ENCODE peak calls at places on chromosomes 6 and 20, in ten cellular contexts. H is A549, B is lung, F is psoas muscle, K is astrocyte, T is pancreas, X is right atrium auricular region, N is BE2C, C is heart right ventricle, D is ovary. I is an unnamed sample. For H3K4me1, the result is how much of the 10 kb centered on the place peaks cover.

GRCh38 chr6:53484409-53485280 is 60.3 kb downstream of the GCLC start:
- DNase-seq in T (peak), F (no peak), N (peak), C (no peak), B (peak), K (peak), X (peak), H (peak), D (peak), I (peak)

GRCh38 chr6:11484441-11484840 is 53.1 kb upstream of the TMEM170B start:
- DNase-seq in D (no peak), B (no peak), X (no peak), T (no peak), C (no peak), N (no peak), K (peak), H (no peak), F (no peak), I (no peak)

GRCh38 chr6:121334299-121335104 is at the start of gene TBC1D32:
- DNase-seq in D (peak), B (peak), H (peak), N (peak), T (peak), F (peak), X (peak), K (peak), C (peak), I (peak)

GRCh38 chr6:150417899-150418824 is 49.4 kb downstream of the IYD start:
- DNase-seq in N (no peak), T (no peak), K (peak), X (no peak), H (peak), C (no peak), F (no peak), D (no peak), B (no peak), I (no peak)

GRCh38 chr6:127716425-127716930 is 139.5 kb downstream of the C6orf58 start:
- DNase-seq in N (no peak), C (no peak), H (no peak), K (no peak), B (no peak), D (peak), X (no peak), T (no peak), F (no peak), I (no peak)

GRCh38 chr20:53824779-53825178 is 231.1 kb upstream of the ZNF217 start:
- DNase-seq in F (no peak), N (no peak), H (no peak), X (no peak), T (no peak), K (no peak), D (no peak), B (no peak), C (no peak), I (no peak)

GRCh38 chr20:59743767-59744485 is 139.6 kb downstream of the PHACTR3 start:
- DNase-seq in T (no peak), F (no peak), C (no peak), H (peak), B (no peak), X (no peak), N (peak), K (no peak), D (no peak), I (no peak)

GRCh38 chr20:2140561-2140960 is 38.9 kb downstream of the STK35 start:
- DNase-seq in F (peak), N (no peak), H (no peak), C (peak), D (peak), K (peak), X (peak), B (no peak), T (no peak), I (peak)

GRCh38 chr6:71608646-71609045 is 277.7 kb upstream of the RIMS1 start:
- DNase-seq in N (no peak), F (no peak), C (no peak), H (no peak), B (no peak), K (peak), D (no peak), T (no peak), X (no peak), I (no peak)

GRCh38 chr6:50145125-50145524 is 95.4 kb upstream of the DEFB112 start:
- DNase-seq in D (no peak), F (no peak), T (no peak), B (no peak), K (no peak), X (no peak), H (no peak), C (no peak), N (no peak), I (no peak)

GRCh38 chr20:49825521-49826033 is 12.9 kb downstream of the SLC9A8 start:
- DNase-seq in F (peak), H (no peak), C (no peak), D (no peak), N (no peak), B (peak), K (no peak), T (no peak), X (no peak), I (no peak)

GRCh38 chr6:33995046-33995872 is 150.6 kb downstream of the GRM4 start:
- DNase-seq in D (no peak), H (no peak), X (no peak), B (no peak), F (no peak), K (no peak), N (peak), C (no peak), T (peak), I (no peak)

GRCh38 chr20:61115627-61116026 is 136.4 kb upstream of the CDH4 start:
- DNase-seq in C (no peak), T (no peak), K (no peak), F (no peak), D (no peak), B (no peak), N (no peak), X (no peak), H (peak), I (peak)

GRCh38 chr6:19153981-19154295 is 683.2 kb upstream of the ID4 start:
- DNase-seq in D (no peak), X (no peak), B (no peak), F (no peak), C (no peak), T (no peak), K (no peak), N (no peak), H (no peak), I (peak)

GRCh38 chr6:15887491-15888461 is 224.9 kb upstream of the DTNBP1 start:
- DNase-seq in T (no peak), F (no peak), C (no peak), D (no peak), X (no peak), K (no peak), N (no peak), H (no peak), B (no peak), I (no peak)

GRCh38 chr6:138719744-138720143 is 53.8 kb upstream of the CCDC28A start:
- DNase-seq in H (no peak), X (no peak), N (no peak), F (no peak), K (no peak), T (no peak), B (no peak), C (no peak), D (no peak), I (no peak)

GRCh38 chr6:1940381-1940780 is 305.0 kb downstream of the GMDS start:
- DNase-seq in D (no peak), N (no peak), F (no peak), X (no peak), B (no peak), K (peak), H (no peak), C (no peak), T (no peak), I (no peak)

GRCh38 chr20:7346562-7346961 is 579.1 kb downstream of the BMP2 start:
- DNase-seq in B (no peak), X (no peak), N (no peak), T (no peak), C (no peak), D (no peak), K (no peak), F (no peak), H (no peak), I (no peak)

GRCh38 chr6:29696147-29697129 is 15.5 kb upstream of the ZFP57 start:
- DNase-seq in D (no peak), H (peak), C (no peak), N (no peak), T (no peak), X (no peak), B (no peak), K (no peak), F (no peak), I (no peak)

GRCh38 chr20:43605715-43606114 is 15.0 kb downstream of the IFT52 start:
- DNase-seq in C (no peak), X (no peak), T (no peak), K (no peak), F (no peak), B (no peak), H (no peak), D (no peak), N (no peak), I (no peak)

GRCh38 chr6:147618927-147619326 is 110.4 kb downstream of the SAMD5 start:
- DNase-seq in X (no peak), N (no peak), B (no peak), D (no peak), K (no peak), F (no peak), T (no peak), C (no peak), H (no peak), I (no peak)

GRCh38 chr6:74946961-74947360 is 258.9 kb downstream of the COL12A1 start:
- DNase-seq in F (no peak), C (no peak), K (peak), B (no peak), T (no peak), D (no peak), N (no peak), H (no peak), X (no peak), I (no peak)

GRCh38 chr20:44728835-44729342 is 13.7 kb downstream of the CCN5 start:
- DNase-seq in D (no peak), B (peak), C (peak), F (peak), X (peak), H (peak), T (peak), N (peak), K (peak), I (peak)

GRCh38 chr20:17888044-17888443 is 80.5 kb downstream of the SNX5 start:
- DNase-seq in B (no peak), K (no peak), H (peak), D (no peak), F (no peak), X (no peak), T (no peak), N (no peak), C (no peak), I (no peak)

GRCh38 chr6:5302995-5303622 is 41.8 kb downstream of the FARS2 start:
- DNase-seq in H (peak), K (no peak), C (peak), N (peak), B (peak), T (peak), X (no peak), F (peak), D (no peak), I (peak)

GRCh38 chr20:13243826-13244376 is 22.8 kb downstream of the ISM1 start:
- DNase-seq in C (no peak), T (no peak), N (no peak), H (peak), B (no peak), K (no peak), X (no peak), F (no peak), D (no peak), I (no peak)

GRCh38 chr20:47622118-47622665 is 120.5 kb downstream of the NCOA3 start:
- DNase-seq in C (no peak), X (no peak), H (no peak), D (no peak), N (no peak), K (no peak), F (no peak), B (no peak), T (no peak), I (no peak)

GRCh38 chr20:19812696-19813095 is 54.6 kb downstream of the RIN2 start:
- DNase-seq in F (no peak), B (no peak), C (no peak), N (no peak), H (no peak), X (no peak), D (no peak), T (no peak), K (no peak), I (no peak)
- H3K4me1 ChIP-seq in F (under half), B (under half), C (half or more), N (under half), H (under half), X (under half), D (under half), T (under half), K (under half), I (under half)

GRCh38 chr6:136404627-136405310 is 115.1 kb upstream of the BCLAF1 start:
- DNase-seq in B (no peak), T (no peak), N (no peak), F (no peak), D (no peak), H (no peak), X (no peak), K (no peak), C (no peak), I (no peak)
- H3K4me1 ChIP-seq in B (under half), T (under half), N (under half), F (under half), D (under half), H (half or more), X (under half), K (under half), C (under half), I (under half)

GRCh38 chr6:169320013-169320412 is 66.4 kb upstream of the THBS2 start:
- DNase-seq in N (no peak), X (no peak), H (no peak), C (no peak), K (peak), B (no peak), D (no peak), T (no peak), F (no peak), I (no peak)
- H3K4me1 ChIP-seq in N (under half), X (under half), H (under half), C (under half), K (under half), B (under half), D (under half), T (under half), F (under half), I (under half)

DNA sequence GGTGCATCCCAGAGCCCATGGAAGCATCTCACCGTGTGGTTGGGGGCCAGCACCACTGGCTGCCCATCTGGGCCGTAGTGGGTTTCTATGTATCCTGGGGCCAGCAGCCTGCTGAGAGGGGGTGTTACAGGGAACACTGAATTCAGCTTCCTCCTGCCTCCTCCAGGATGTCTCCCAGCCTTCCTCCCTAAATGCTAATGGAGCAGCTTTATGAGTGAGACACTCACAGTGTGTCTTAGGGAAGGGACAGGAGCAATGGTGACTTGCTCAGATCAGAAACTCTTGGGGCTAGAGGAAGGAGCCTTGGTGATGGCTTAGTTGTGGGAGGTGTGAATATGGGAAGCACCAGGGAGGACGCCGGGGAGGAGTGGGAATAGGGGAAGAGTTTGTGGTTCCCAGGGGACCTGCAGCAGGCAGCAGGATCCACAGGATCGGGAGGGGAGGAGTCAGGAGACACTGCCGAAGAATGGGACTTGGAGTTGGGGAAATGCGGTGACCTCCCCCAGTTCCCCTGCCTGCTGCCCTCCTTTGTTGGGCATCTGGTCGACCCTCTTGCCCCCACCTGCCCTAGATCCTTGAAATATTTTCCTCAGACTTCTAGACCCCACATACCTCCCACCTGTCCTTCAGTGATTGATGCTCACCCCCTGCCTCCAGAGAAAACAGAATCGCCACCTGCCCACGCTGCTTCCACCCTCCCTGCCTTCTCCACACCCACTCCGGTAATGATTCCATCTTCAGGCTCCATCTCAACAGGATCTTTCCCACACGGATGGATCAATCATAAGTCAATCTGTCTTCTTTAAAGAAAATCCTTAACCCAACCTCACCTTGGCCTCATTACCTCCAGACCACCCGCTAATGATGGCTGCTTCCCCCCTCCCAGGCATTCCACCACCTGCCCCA is 6.6 kb downstream of the ADAM33 start:
- DNase-seq in N (no peak), C (no peak), D (no peak), F (no peak), B (no peak), T (no peak), X (no peak), K (no peak), H (no peak), I (no peak)
- H3K4me1 ChIP-seq in N (under half), C (under half), D (under half), F (under half), B (under half), T (under half), X (under half), K (under half), H (under half), I (under half)

GRCh38 chr6:46378161-46378881 is 112.9 kb downstream of the RCAN2 start:
- DNase-seq in N (no peak), C (no peak), B (no peak), H (no peak), T (no peak), K (no peak), D (no peak), F (no peak), X (no peak), I (no peak)

GRCh38 chr6:46378882-46379405 is 112.3 kb downstream of the RCAN2 start:
- DNase-seq in N (no peak), T (no peak), D (no peak), B (no peak), C (no peak), K (no peak), X (no peak), F (no peak), H (no peak), I (no peak)

GRCh38 chr6:46380152-46380807 is 111.0 kb downstream of the RCAN2 start:
- DNase-seq in T (no peak), F (no peak), C (no peak), H (no peak), X (no peak), B (no peak), N (no peak), D (no peak), K (no peak), I (no peak)

GRCh38 chr6:46376562-46376969 is 114.7 kb downstream of the RCAN2 start:
- DNase-seq in X (no peak), C (no peak), F (no peak), T (no peak), B (no peak), K (no peak), N (no peak), D (no peak), H (no peak), I (no peak)

DNA sequence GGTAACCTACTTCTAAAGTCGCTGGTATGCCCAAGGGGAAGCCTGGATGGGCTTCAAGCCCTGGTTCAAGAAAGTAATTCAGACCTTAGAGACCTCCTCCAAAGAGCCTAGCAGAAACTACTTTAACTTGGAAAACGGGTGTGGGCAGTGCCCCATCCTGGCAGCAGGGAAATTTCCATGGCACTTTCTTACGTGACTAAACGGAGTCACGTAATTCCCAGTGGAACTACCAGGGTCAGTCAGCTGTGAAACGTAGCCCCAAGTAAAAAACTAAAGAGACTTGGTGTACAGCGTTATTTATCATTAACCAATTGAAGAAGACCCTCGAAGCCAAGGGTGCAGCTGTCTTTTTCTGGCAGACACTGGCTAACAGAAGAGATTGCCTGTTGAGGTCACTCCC is 114.0 kb downstream of the RCAN2 start:
- DNase-seq in B (no peak), D (no peak), F (no peak), K (no peak), T (no peak), X (no peak), H (no peak), N (no peak), C (no peak), I (no peak)
- H3K4me1 ChIP-seq in B (under half), D (under half), F (under half), K (under half), T (under half), X (half or more), H (under half), N (under half), C (half or more), I (under half)

GRCh38 chr6:6694825-6695710 is 106.5 kb downstream of the LY86 start:
- DNase-seq in B (peak), X (no peak), D (peak), C (peak), H (no peak), N (no peak), F (no peak), T (no peak), K (no peak), I (peak)

GRCh38 chr6:6694368-6694780 is 105.9 kb downstream of the LY86 start:
- DNase-seq in F (no peak), B (no peak), T (no peak), K (no peak), C (no peak), H (no peak), D (no peak), N (no peak), X (no peak), I (no peak)

GRCh38 chr6:6697620-6698019 is 109.1 kb downstream of the LY86 start:
- DNase-seq in B (no peak), X (no peak), H (no peak), C (no peak), N (no peak), D (no peak), K (no peak), T (no peak), F (no peak), I (no peak)

GRCh38 chr6:6696867-6697531 is 108.5 kb downstream of the LY86 start:
- DNase-seq in T (peak), H (peak), X (peak), F (peak), D (peak), B (peak), N (peak), K (peak), C (peak), I (peak)

GRCh38 chr6:6695711-6696048 is 107.2 kb downstream of the LY86 start:
- DNase-seq in K (no peak), C (no peak), X (no peak), H (no peak), F (no peak), D (no peak), B (no peak), T (no peak), N (no peak), I (no peak)
- H3K4me1 ChIP-seq in K (under half), C (half or more), X (half or more), H (under half), F (under half), D (under half), B (under half), T (under half), N (under half), I (under half)

GRCh38 chr6:24935753-24936152 is at the start of gene RIPOR2:
- DNase-seq in K (no peak), N (no peak), F (no peak), B (peak), C (peak), T (no peak), D (no peak), H (peak), X (no peak), I (peak)

GRCh38 chr6:24936641-24937317 is 1.0 kb upstream of the RIPOR2 start:
- DNase-seq in D (no peak), T (no peak), F (no peak), C (no peak), N (no peak), X (no peak), K (no peak), H (no peak), B (no peak), I (no peak)

GRCh38 chr6:24945046-24945445 is 9.3 kb upstream of the RIPOR2 start:
- DNase-seq in T (no peak), X (no peak), F (no peak), C (no peak), B (no peak), D (no peak), N (no peak), K (no peak), H (no peak), I (no peak)

GRCh38 chr6:24943774-24944173 is 8.0 kb upstream of the RIPOR2 start:
- DNase-seq in C (no peak), X (no peak), T (no peak), N (no peak), D (no peak), F (no peak), H (no peak), B (no peak), K (no peak), I (no peak)

GRCh38 chr6:24940311-24940917 is 4.7 kb upstream of the RIPOR2 start:
- DNase-seq in H (no peak), X (no peak), B (no peak), N (no peak), D (no peak), K (no peak), C (no peak), F (no peak), T (no peak), I (no peak)
- H3K4me1 ChIP-seq in H (under half), X (under half), B (under half), N (under half), D (under half), K (under half), C (under half), F (under half), T (under half), I (under half)